ENCODE peak calls at places on chromosome 15, in seven cellular contexts. One of them, this sample, is unnamed.

GRCh38 chr15:76903251-76903681 is 1.9 kb downstream of the SCAPER start:
- DNase-seq in H9: no peak
- DNase-seq in mesendoderm: peak
- DNase-seq in IMR-90: peak
- DNase-seq in mesenchymal stem cell: peak
- DNase-seq in neuronal stem cell: no peak
- DNase-seq in trophoblast cell: peak
- DNase-seq in this sample: no peak

GRCh38 chr15:79916424-79916823 is 19.6 kb upstream of the MTHFS start:
- DNase-seq in H9: no peak
- DNase-seq in mesendoderm: no peak
- DNase-seq in IMR-90: no peak
- DNase-seq in mesenchymal stem cell: no peak
- DNase-seq in neuronal stem cell: no peak
- DNase-seq in trophoblast cell: no peak
- DNase-seq in this sample: no peak

GRCh38 chr15:55007561-55007960 is 189.2 kb downstream of the RSL24D1 start:
- DNase-seq in H9: no peak
- DNase-seq in mesendoderm: no peak
- DNase-seq in IMR-90: no peak
- DNase-seq in mesenchymal stem cell: no peak
- DNase-seq in neuronal stem cell: no peak
- DNase-seq in trophoblast cell: no peak
- DNase-seq in this sample: no peak

GRCh38 chr15:63599401-63600000 is 2.3 kb downstream of the FBXL22 start:
- DNase-seq in H9: peak
- DNase-seq in mesendoderm: peak
- DNase-seq in IMR-90: no peak
- DNase-seq in mesenchymal stem cell: peak
- DNase-seq in neuronal stem cell: no peak
- DNase-seq in trophoblast cell: peak
- DNase-seq in this sample: no peak

GRCh38 chr15:89745768-89746167 is 5.3 kb downstream of the MESP1 start:
- DNase-seq in H9: no peak
- DNase-seq in mesendoderm: no peak
- DNase-seq in IMR-90: no peak
- DNase-seq in mesenchymal stem cell: no peak
- DNase-seq in neuronal stem cell: no peak
- DNase-seq in trophoblast cell: no peak
- DNase-seq in this sample: no peak

GRCh38 chr15:22968356-22968755 is 11.8 kb downstream of the CYFIP1 start:
- DNase-seq in H9: no peak
- DNase-seq in mesendoderm: no peak
- DNase-seq in IMR-90: peak
- DNase-seq in mesenchymal stem cell: peak
- DNase-seq in neuronal stem cell: no peak
- DNase-seq in trophoblast cell: no peak
- DNase-seq in this sample: no peak

GRCh38 chr15:48925714-48926223 is 38.0 kb downstream of the SHC4 start:
- DNase-seq in H9: no peak
- DNase-seq in mesendoderm: peak
- DNase-seq in IMR-90: peak
- DNase-seq in mesenchymal stem cell: peak
- DNase-seq in neuronal stem cell: no peak
- DNase-seq in trophoblast cell: peak
- DNase-seq in this sample: no peak

GRCh38 chr15:25056484-25057429 is 102.0 kb downstream of the SNRPN start:
- DNase-seq in H9: peak
- DNase-seq in mesendoderm: peak
- DNase-seq in IMR-90: no peak
- DNase-seq in mesenchymal stem cell: no peak
- DNase-seq in neuronal stem cell: no peak
- DNase-seq in trophoblast cell: no peak
- DNase-seq in this sample: no peak

GRCh38 chr15:68629519-68630204 is 50.9 kb downstream of the CORO2B start:
- DNase-seq in H9: no peak
- DNase-seq in mesendoderm: no peak
- DNase-seq in IMR-90: no peak
- DNase-seq in mesenchymal stem cell: no peak
- DNase-seq in neuronal stem cell: no peak
- DNase-seq in trophoblast cell: no peak
- DNase-seq in this sample: no peak

GRCh38 chr15:66033143-66033542 is 163.9 kb downstream of the RAB11A start:
- DNase-seq in H9: no peak
- DNase-seq in mesendoderm: no peak
- DNase-seq in IMR-90: no peak
- DNase-seq in mesenchymal stem cell: no peak
- DNase-seq in neuronal stem cell: no peak
- DNase-seq in trophoblast cell: no peak
- DNase-seq in this sample: no peak
- H3K4ac ChIP-seq in H9: no peak
- H3K4ac ChIP-seq in mesendoderm: no peak
- H3K4ac ChIP-seq in IMR-90: no peak
- H3K4ac ChIP-seq in mesenchymal stem cell: no peak
- H3K4ac ChIP-seq in neuronal stem cell: no peak
- H3K4ac ChIP-seq in trophoblast cell: no peak
- H3K4ac ChIP-seq in this sample: no peak

DNA sequence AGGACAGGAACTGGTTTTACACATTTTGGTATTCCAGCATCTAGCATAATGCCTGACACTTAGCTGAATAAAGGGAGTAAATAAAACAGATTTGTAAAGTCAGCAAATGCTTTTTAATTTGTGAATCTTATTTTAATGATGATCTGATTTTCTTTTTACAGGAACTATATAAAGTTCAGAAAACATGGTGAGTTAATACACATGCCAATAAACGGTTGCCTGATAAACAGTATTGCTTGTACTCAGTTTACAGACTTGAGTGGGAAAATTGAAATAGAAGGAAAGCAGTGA is 1.4 kb downstream of the PSMA4 start:
- DNase-seq in H9: no peak
- DNase-seq in mesendoderm: no peak
- DNase-seq in IMR-90: no peak
- DNase-seq in mesenchymal stem cell: no peak
- DNase-seq in neuronal stem cell: no peak
- DNase-seq in trophoblast cell: no peak
- DNase-seq in this sample: no peak
- H3K4ac ChIP-seq in H9: no peak
- H3K4ac ChIP-seq in mesendoderm: no peak
- H3K4ac ChIP-seq in IMR-90: no peak
- H3K4ac ChIP-seq in mesenchymal stem cell: no peak
- H3K4ac ChIP-seq in neuronal stem cell: no peak
- H3K4ac ChIP-seq in trophoblast cell: no peak
- H3K4ac ChIP-seq in this sample: no peak

GRCh38 chr15:41648770-41649169 is 11.4 kb upstream of the MGA start:
- DNase-seq in H9: no peak
- DNase-seq in mesendoderm: no peak
- DNase-seq in IMR-90: peak
- DNase-seq in mesenchymal stem cell: peak
- DNase-seq in neuronal stem cell: no peak
- DNase-seq in trophoblast cell: no peak
- DNase-seq in this sample: no peak

GRCh38 chr15:41648097-41648496 is 12.1 kb upstream of the MGA start:
- DNase-seq in H9: no peak
- DNase-seq in mesendoderm: no peak
- DNase-seq in IMR-90: no peak
- DNase-seq in mesenchymal stem cell: no peak
- DNase-seq in neuronal stem cell: no peak
- DNase-seq in trophoblast cell: no peak
- DNase-seq in this sample: no peak

GRCh38 chr15:41650806-41651205 is 9.4 kb upstream of the MGA start:
- DNase-seq in H9: no peak
- DNase-seq in mesendoderm: no peak
- DNase-seq in IMR-90: no peak
- DNase-seq in mesenchymal stem cell: no peak
- DNase-seq in neuronal stem cell: no peak
- DNase-seq in trophoblast cell: no peak
- DNase-seq in this sample: no peak

GRCh38 chr15:41651373-41651772 is 8.8 kb upstream of the MGA start:
- DNase-seq in H9: no peak
- DNase-seq in mesendoderm: no peak
- DNase-seq in IMR-90: no peak
- DNase-seq in mesenchymal stem cell: no peak
- DNase-seq in neuronal stem cell: no peak
- DNase-seq in trophoblast cell: no peak
- DNase-seq in this sample: no peak

DNA sequence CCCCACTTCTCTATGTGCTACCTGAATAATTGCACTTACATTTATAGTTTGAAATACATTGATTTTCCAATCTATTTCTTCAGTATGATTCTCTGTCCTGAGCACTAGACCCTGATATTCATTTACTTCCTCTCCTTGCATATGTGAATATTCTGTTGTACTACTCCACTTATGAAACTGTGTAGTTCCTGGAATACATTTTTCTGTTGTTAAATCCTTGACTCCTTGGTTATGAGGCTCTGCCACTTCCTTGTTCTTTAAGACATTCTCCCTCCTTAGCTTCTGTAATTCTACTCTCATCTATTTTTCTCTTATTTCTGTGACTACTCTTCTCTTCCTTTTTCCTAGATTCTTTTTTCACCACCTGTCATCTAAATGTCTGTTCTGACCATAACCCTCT is 12.9 kb upstream of the MGA start:
- DNase-seq in H9: no peak
- DNase-seq in mesendoderm: no peak
- DNase-seq in IMR-90: no peak
- DNase-seq in mesenchymal stem cell: no peak
- DNase-seq in neuronal stem cell: no peak
- DNase-seq in trophoblast cell: no peak
- DNase-seq in this sample: no peak
- H3K4ac ChIP-seq in H9: no peak
- H3K4ac ChIP-seq in mesendoderm: no peak
- H3K4ac ChIP-seq in IMR-90: no peak
- H3K4ac ChIP-seq in mesenchymal stem cell: no peak
- H3K4ac ChIP-seq in neuronal stem cell: no peak
- H3K4ac ChIP-seq in trophoblast cell: no peak
- H3K4ac ChIP-seq in this sample: no peak

GRCh38 chr15:80997692-80998091 is 3.0 kb upstream of the TLNRD1 start:
- DNase-seq in H9: no peak
- DNase-seq in mesendoderm: peak
- DNase-seq in IMR-90: no peak
- DNase-seq in mesenchymal stem cell: no peak
- DNase-seq in neuronal stem cell: no peak
- DNase-seq in trophoblast cell: no peak
- DNase-seq in this sample: no peak
- H3K4ac ChIP-seq in H9: no peak
- H3K4ac ChIP-seq in mesendoderm: no peak
- H3K4ac ChIP-seq in IMR-90: no peak
- H3K4ac ChIP-seq in mesenchymal stem cell: no peak
- H3K4ac ChIP-seq in neuronal stem cell: no peak
- H3K4ac ChIP-seq in trophoblast cell: no peak
- H3K4ac ChIP-seq in this sample: no peak

DNA sequence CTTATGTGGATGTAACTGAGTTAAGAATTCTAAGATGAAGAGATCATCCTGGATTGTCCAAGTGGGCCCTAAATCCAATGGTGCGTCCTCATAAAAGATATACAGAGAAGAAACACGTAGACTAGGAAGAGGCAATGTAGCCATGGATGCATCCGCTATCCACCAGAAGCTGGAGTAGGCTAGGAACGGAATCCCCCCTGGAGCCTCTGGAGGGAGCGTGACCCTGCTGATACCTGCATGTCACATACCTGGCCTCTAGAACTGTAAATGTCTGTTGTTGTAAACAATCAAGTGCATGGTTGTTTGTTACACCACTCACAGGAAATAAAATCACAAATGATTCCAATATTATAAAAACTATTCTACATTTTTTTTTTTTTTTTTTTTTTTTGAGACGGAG is 254.5 kb upstream of the RORA start:
- DNase-seq in H9: no peak
- DNase-seq in mesendoderm: no peak
- DNase-seq in IMR-90: no peak
- DNase-seq in mesenchymal stem cell: no peak
- DNase-seq in neuronal stem cell: no peak
- DNase-seq in trophoblast cell: no peak
- DNase-seq in this sample: no peak
- H3K4ac ChIP-seq in H9: no peak
- H3K4ac ChIP-seq in mesendoderm: no peak
- H3K4ac ChIP-seq in IMR-90: no peak
- H3K4ac ChIP-seq in mesenchymal stem cell: no peak
- H3K4ac ChIP-seq in neuronal stem cell: no peak
- H3K4ac ChIP-seq in trophoblast cell: no peak
- H3K4ac ChIP-seq in this sample: no peak